ENCODE peak calls at places on chromosome 15, in five cellular contexts. Y, G, W, I and T are unnamed samples.

GRCh38 chr15:63939531-63940130 is 105.9 kb upstream of the HERC1 start:
- DNase-seq in Y (peak; percentile 72), G (no peak), W (no peak), I (no peak), T (no peak)

GRCh38 chr15:64096486-64097431 is 977 bp downstream of the SNX1 start:
- DNase-seq in Y (peak; percentile 36), G (peak; percentile 17), W (no peak), I (peak; percentile 8), T (no peak)

GRCh38 chr15:75042730-75043508 is 19.5 kb downstream of the PPCDC start:
- DNase-seq in Y (peak; percentile 34), G (peak; percentile 99), W (peak; percentile 42), I (no peak), T (peak; percentile 100)

GRCh38 chr15:89593018-89593417 is 17.7 kb downstream of the TICRR start:
- DNase-seq in Y (no peak), G (no peak), W (no peak), I (no peak), T (no peak)

GRCh38 chr15:69955240-69955894 is 142.3 kb downstream of the TLE3 start:
- DNase-seq in Y (no peak), G (no peak), W (no peak), I (no peak), T (no peak)

GRCh38 chr15:87907676-87908446 is 348.7 kb downstream of the NTRK3 start:
- DNase-seq in Y (no peak), G (no peak), W (no peak), I (no peak), T (no peak)

GRCh38 chr15:56042982-56043980 is 49.9 kb upstream of the NEDD4 start:
- DNase-seq in Y (no peak), G (no peak), W (peak; percentile 12), I (peak; percentile 88), T (no peak)

GRCh38 chr15:52866698-52867097 is 76.6 kb upstream of the ONECUT1 start:
- DNase-seq in Y (no peak), G (no peak), W (no peak), I (no peak), T (no peak)

GRCh38 chr15:90388462-90389182 is 580 bp downstream of the IQGAP1 start:
- DNase-seq in Y (peak; percentile 48), G (peak; percentile 47), W (peak; percentile 44), I (peak; percentile 30), T (peak; percentile 78)

GRCh38 chr15:42286445-42287029 is 13.3 kb upstream of the TMEM87A start:
- DNase-seq in Y (no peak), G (no peak), W (no peak), I (no peak), T (peak; percentile 62)

GRCh38 chr15:73748731-73749130 is 4.4 kb downstream of the INSYN1 start:
- DNase-seq in Y (no peak), G (no peak), W (no peak), I (no peak), T (no peak)

GRCh38 chr15:101019351-101019750 is 100.2 kb downstream of the LRRK1 start:
- DNase-seq in Y (no peak), G (no peak), W (no peak), I (no peak), T (no peak)

GRCh38 chr15:35298509-35298908 is 213.4 kb upstream of the NANOGP8 start:
- DNase-seq in Y (no peak), G (no peak), W (no peak), I (no peak), T (no peak)

GRCh38 chr15:90114451-90114901 is 12.2 kb upstream of the IDH2 start:
- DNase-seq in Y (peak; percentile 8), G (no peak), W (no peak), I (no peak), T (no peak)

GRCh38 chr15:45187894-45188830 is at the start of gene SHF:
- DNase-seq in Y (peak; percentile 18), G (no peak), W (peak; percentile 47), I (peak; percentile 52), T (no peak)

GRCh38 chr15:64029111-64029510 is 17.2 kb downstream of the DAPK2 start:
- DNase-seq in Y (no peak), G (no peak), W (no peak), I (no peak), T (no peak)

GRCh38 chr15:68993276-68993675 is 21.2 kb upstream of the NOX5 start:
- DNase-seq in Y (peak; percentile 29), G (no peak), W (no peak), I (no peak), T (no peak)

GRCh38 chr15:101795455-101795854 is 7.9 kb upstream of the OR4F6 start:
- DNase-seq in Y (peak; percentile 86), G (no peak), W (no peak), I (no peak), T (no peak)

GRCh38 chr15:56869573-56869972 is 48.9 kb upstream of the TCF12 start:
- DNase-seq in Y (no peak), G (peak; percentile 36), W (no peak), I (no peak), T (peak; percentile 51)

GRCh38 chr15:70475439-70475781 is 287.9 kb downstream of the UACA start:
- DNase-seq in Y (no peak), G (no peak), W (no peak), I (no peak), T (no peak)

GRCh38 chr15:70269991-70270751 is 172.5 kb upstream of the TLE3 start:
- DNase-seq in Y (no peak), G (no peak), W (no peak), I (no peak), T (no peak)

GRCh38 chr15:77012868-77013267 is 17.9 kb downstream of the PSTPIP1 start:
- DNase-seq in Y (no peak), G (no peak), W (peak; percentile 55), I (peak; percentile 40), T (no peak)

GRCh38 chr15:47212222-47213010 is 504.9 kb upstream of the SEMA6D start:
- DNase-seq in Y (no peak), G (no peak), W (no peak), I (no peak), T (no peak)

GRCh38 chr15:65394280-65394789 is 16.5 kb upstream of the IGDCC3 start:
- DNase-seq in Y (no peak), G (no peak), W (no peak), I (no peak), T (no peak)

GRCh38 chr15:90949979-90950675 is 4.6 kb upstream of the RCCD1 start:
- DNase-seq in Y (no peak), G (no peak), W (no peak), I (no peak), T (no peak)

GRCh38 chr15:78438595-78439285 is 724 bp downstream of the IREB2 start:
- DNase-seq in Y (peak; percentile 11), G (peak; percentile 49), W (no peak), I (no peak), T (no peak)

GRCh38 chr15:91790826-91791225 is 62.7 kb upstream of the SLCO3A1 start:
- DNase-seq in Y (no peak), G (no peak), W (no peak), I (no peak), T (no peak)

GRCh38 chr15:52208306-52208946 is 17.2 kb upstream of the GNB5 start:
- DNase-seq in Y (peak; percentile 26), G (peak; percentile 60), W (peak; percentile 62), I (peak; percentile 71), T (peak; percentile 34)

GRCh38 chr15:57217716-57218598 is 158.3 kb upstream of the CGNL1 start:
- DNase-seq in Y (peak; percentile 67), G (no peak), W (no peak), I (no peak), T (peak; percentile 45)

GRCh38 chr15:60370105-60370803 is 27.5 kb downstream of the ANXA2 start:
- DNase-seq in Y (peak; percentile 80), G (no peak), W (no peak), I (no peak), T (no peak)

GRCh38 chr15:32685576-32685975 is 32.2 kb upstream of the GREM1 start:
- DNase-seq in Y (peak; percentile 84), G (no peak), W (no peak), I (no peak), T (no peak)

GRCh38 chr15:89391685-89392257 is 57.1 kb upstream of the POLG start:
- DNase-seq in Y (no peak), G (no peak), W (no peak), I (no peak), T (no peak)

GRCh38 chr15:85760049-85760448 is 34.7 kb downstream of the KLHL25 start:
- DNase-seq in Y (no peak), G (no peak), W (no peak), I (no peak), T (no peak)

GRCh38 chr15:31260646-31261265 is 65.9 kb upstream of the KLF13 start:
- DNase-seq in Y (no peak), G (no peak), W (no peak), I (no peak), T (no peak)

GRCh38 chr15:50562735-50563640 is 16.5 kb upstream of the USP50 start:
- DNase-seq in Y (peak; percentile 59), G (no peak), W (no peak), I (no peak), T (peak; percentile 15)

GRCh38 chr15:39213385-39213840 is 367.5 kb upstream of the THBS1 start:
- DNase-seq in Y (peak; percentile 100), G (no peak), W (no peak), I (no peak), T (no peak)
- H3K27ac ChIP-seq in Y (peak overlapping the region; percentile 80), G (no peak overlapping the region), W (no peak overlapping the region), I (no peak overlapping the region), T (no peak overlapping the region)

GRCh38 chr15:93614446-93615104 is 525.6 kb upstream of the RGMA start:
- DNase-seq in Y (no peak), G (no peak), W (no peak), I (no peak), T (no peak)
- H3K27ac ChIP-seq in Y (no peak overlapping the region), G (no peak overlapping the region), W (no peak overlapping the region), I (no peak overlapping the region), T (no peak overlapping the region)

DNA sequence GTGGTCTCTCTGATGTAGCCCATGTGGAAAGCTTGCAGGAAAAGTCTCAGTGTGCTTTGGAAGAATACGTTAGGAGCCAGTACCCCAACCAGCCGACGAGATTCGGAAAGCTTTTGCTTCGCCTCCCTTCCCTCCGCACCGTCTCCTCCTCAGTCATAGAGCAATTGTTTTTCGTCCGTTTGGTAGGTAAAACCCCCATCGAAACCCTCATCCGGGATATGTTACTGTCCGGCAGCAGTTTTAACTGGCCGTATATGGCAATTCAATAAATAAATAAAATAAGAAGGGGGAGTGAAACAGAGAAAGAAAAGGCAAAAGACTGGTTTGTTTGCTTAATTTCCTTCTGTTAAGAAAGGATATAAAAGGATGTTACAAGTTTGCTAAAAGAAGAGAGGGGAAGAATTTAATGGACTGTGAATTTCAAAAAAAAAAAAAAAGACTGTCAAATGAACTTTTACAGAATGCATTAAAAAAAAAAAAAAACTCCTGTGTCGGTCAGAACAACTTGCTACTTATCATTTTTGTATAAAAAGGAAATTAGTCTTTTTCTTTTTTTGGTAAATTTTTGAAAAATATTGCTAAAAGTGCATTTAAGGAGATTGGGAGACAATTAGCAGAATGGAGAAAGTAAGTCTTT is 7.0 kb downstream of the NR2F2 start:
- DNase-seq in Y (peak; percentile 19), G (no peak), W (no peak), I (no peak), T (no peak)
- H3K27ac ChIP-seq in Y (peak overlapping the region; percentile 86), G (no peak overlapping the region), W (no peak overlapping the region), I (no peak overlapping the region), T (peak overlapping the region; percentile 50)

DNA sequence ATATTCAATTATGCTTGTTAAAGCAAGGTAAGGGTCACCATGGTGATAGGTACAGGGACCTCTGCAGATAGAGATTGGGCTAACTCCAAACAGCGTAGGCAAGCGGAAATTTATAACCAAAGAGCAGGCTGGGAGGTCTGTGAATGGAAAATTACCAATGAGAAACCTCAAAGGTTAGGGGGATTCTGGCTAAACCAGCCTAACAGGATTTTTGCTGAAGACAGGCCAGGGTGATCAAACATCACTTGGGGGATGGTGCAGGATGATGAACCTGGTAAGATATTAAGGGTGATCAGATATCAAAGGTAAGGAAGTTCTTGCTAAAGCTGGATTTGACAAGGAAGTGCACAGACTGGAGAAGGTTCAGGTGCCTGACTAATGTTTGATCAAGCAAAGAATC is 35.3 kb upstream of the SNRPN start:
- DNase-seq in Y (no peak), G (no peak), W (no peak), I (no peak), T (no peak)
- H3K27ac ChIP-seq in Y (no peak overlapping the region), G (no peak overlapping the region), W (no peak overlapping the region), I (no peak overlapping the region), T (no peak overlapping the region)